ENCODE peak calls at places on chromosomes 11 and 22, in five cellular contexts. Y, I, M, L and F are unnamed samples.

GRCh38 chr22:48321986-48322545 is 1505.6 kb downstream of the BRD1 start:
- DNase-seq in I (no peak), L (no peak), Y (no peak), M (no peak), F (no peak)

GRCh38 chr11:47992959-47993820 is 12.8 kb downstream of the PTPRJ start:
- DNase-seq in Y (peak; percentile 77), L (no peak), I (peak; percentile 95), M (no peak), F (peak; percentile 65)

GRCh38 chr11:73158356-73159051 is 16.4 kb upstream of the FCHSD2 start:
- DNase-seq in M (no peak), L (no peak), Y (no peak), I (no peak), F (no peak)

GRCh38 chr22:17260950-17261349 is 41.7 kb upstream of the ADA2 start:
- DNase-seq in L (no peak), I (no peak), Y (no peak), M (no peak), F (no peak)

GRCh38 chr11:70509476-70509875 is 111.1 kb downstream of the CTTN start:
- DNase-seq in M (no peak), L (no peak), I (no peak), Y (no peak), F (no peak)

GRCh38 chr22:21921184-21921721 is 31.4 kb downstream of the PPM1F start:
- DNase-seq in L (no peak), I (no peak), Y (no peak), M (no peak), F (no peak)

GRCh38 chr11:17531071-17531817 is 13.0 kb downstream of the USH1C start:
- DNase-seq in Y (no peak), L (no peak), M (no peak), I (no peak), F (no peak)

GRCh38 chr11:78244080-78244479 is 55.4 kb downstream of the USP35 start:
- DNase-seq in M (no peak), Y (no peak), L (no peak), I (no peak), F (no peak)

GRCh38 chr11:111719379-111719778 is 46.8 kb downstream of the PPP2R1B start:
- DNase-seq in I (peak; percentile 10), M (no peak), Y (no peak), L (no peak), F (no peak)

GRCh38 chr11:16782226-16782919 is 43.9 kb downstream of the C11orf58 start:
- DNase-seq in I (no peak), M (no peak), Y (no peak), L (no peak), F (no peak)

GRCh38 chr11:122413677-122414076 is 241.8 kb upstream of the UBASH3B start:
- DNase-seq in Y (no peak), I (no peak), L (no peak), M (no peak), F (no peak)

GRCh38 chr11:130409618-130410388 is 18.6 kb downstream of the ADAMTS8 start:
- DNase-seq in L (no peak), Y (no peak), I (no peak), M (no peak), F (no peak)

GRCh38 chr22:45155050-45155840 is 8.5 kb upstream of the NUP50 start:
- DNase-seq in M (no peak), I (no peak), L (no peak), Y (no peak), F (no peak)

GRCh38 chr11:8403310-8403709 is 139.6 kb upstream of the LMO1 start:
- DNase-seq in M (no peak), Y (no peak), L (no peak), I (peak; percentile 4), F (peak; percentile 22)

GRCh38 chr11:119441898-119442243 is 18.9 kb upstream of the THY1 start:
- DNase-seq in Y (no peak), M (no peak), L (no peak), I (no peak), F (no peak)

GRCh38 chr11:28964811-28965210 is 856.6 kb downstream of the METTL15 start:
- DNase-seq in L (no peak), I (no peak), M (no peak), Y (no peak), F (no peak)

GRCh38 chr11:104602643-104603042 is 295.6 kb downstream of the CASP12 start:
- DNase-seq in Y (no peak), L (no peak), I (no peak), M (no peak), F (no peak)

GRCh38 chr11:15699978-15700377 is 585.3 kb downstream of the INSC start:
- DNase-seq in M (no peak), Y (no peak), I (no peak), L (no peak), F (no peak)

GRCh38 chr22:46754110-46754799 is 8.2 kb upstream of the TBC1D22A start:
- DNase-seq in Y (peak; percentile 65), I (peak; percentile 95), M (no peak), L (no peak), F (peak; percentile 85)

GRCh38 chr11:83033972-83034672 is 37.6 kb downstream of the RAB30 start:
- DNase-seq in L (no peak), I (peak; percentile 68), Y (peak; percentile 76), M (no peak), F (no peak)

GRCh38 chr11:67405196-67405567 is 1.3 kb downstream of the TBC1D10C start:
- DNase-seq in M (no peak), L (no peak), I (no peak), Y (no peak), F (no peak)

GRCh38 chr11:64802370-64803162 is 448 bp downstream of the MAP4K2 start:
- DNase-seq in Y (no peak), I (no peak), L (no peak), M (peak; percentile 37), F (no peak)

GRCh38 chr11:6735306-6735705 is 36.5 kb downstream of the OR2AG2 start:
- DNase-seq in I (peak; percentile 33), M (no peak), Y (no peak), L (no peak), F (peak; percentile 11)

GRCh38 chr11:63503492-63503891 is 2.4 kb upstream of the LGALS12 start:
- DNase-seq in Y (no peak), M (no peak), I (no peak), L (no peak), F (peak; percentile 92)

GRCh38 chr11:6269994-6270393 is 10.4 kb downstream of the CCKBR start:
- DNase-seq in M (no peak), Y (peak; percentile 19), L (no peak), I (no peak), F (peak; percentile 9)

GRCh38 chr22:20244744-20245576 is 23.2 kb downstream of the RTN4R start:
- DNase-seq in L (no peak), Y (no peak), I (no peak), M (no peak), F (peak; percentile 69)

GRCh38 chr22:48951836-48952235 is 875.8 kb downstream of the BRD1 start:
- DNase-seq in Y (no peak), L (no peak), I (no peak), M (no peak), F (no peak)

GRCh38 chr11:17013548-17014320 is 480 bp downstream of the PLEKHA7 start:
- DNase-seq in L (no peak), Y (no peak), I (no peak), M (peak; percentile 3), F (no peak)

GRCh38 chr11:125287467-125288232 is 123.1 kb downstream of the PKNOX2 start:
- DNase-seq in I (no peak), M (no peak), L (no peak), Y (no peak), F (no peak)

GRCh38 chr11:75280227-75280671 is 39.7 kb downstream of the TPBGL start:
- DNase-seq in I (peak; percentile 78), M (peak; percentile 66), Y (peak; percentile 96), L (peak; percentile 45), F (peak; percentile 79)

GRCh38 chr11:33227578-33228261 is 29.5 kb upstream of the HIPK3 start:
- DNase-seq in M (no peak), Y (peak; percentile 75), L (no peak), I (no peak), F (peak; percentile 77)